ENCODE peak calls at places on chromosomes 7 and 10, in four cellular contexts. G is GM12878, C is HepG2, N is K562. Z is an unnamed sample.

GRCh38 chr10:43047288-43047970 is 29.4 kb upstream of the RET start:
- DNase-seq in G (no peak), C (no peak), N (no peak), Z (no peak)

GRCh38 chr7:92010215-92010614 is 69.6 kb downstream of the AKAP9 start:
- DNase-seq in G (no peak), C (peak; percentile 61), N (no peak), Z (peak; percentile 13)

GRCh38 chr7:112540839-112541577 is 60.2 kb downstream of the LSMEM1 start:
- DNase-seq in G (no peak), C (no peak), N (no peak), Z (no peak)

GRCh38 chr10:125982256-125982948 is 86.0 kb downstream of the FANK1 start:
- DNase-seq in G (peak; percentile 35), C (peak; percentile 41), N (peak; percentile 17), Z (peak; percentile 70)

GRCh38 chr10:3477683-3478082 is 305.1 kb upstream of the PITRM1 start:
- DNase-seq in G (peak; percentile 67), C (no peak), N (no peak), Z (no peak)

GRCh38 chr10:5565205-5565545 is 40.4 kb downstream of the CALML3 start:
- DNase-seq in G (no peak), C (no peak), N (no peak), Z (no peak)

GRCh38 chr10:3681642-3682554 is 103.1 kb downstream of the KLF6 start:
- DNase-seq in G (no peak), C (no peak), N (no peak), Z (no peak)

GRCh38 chr10:50416181-50416824 is 165.0 kb upstream of the ASAH2 start:
- DNase-seq in G (no peak), C (no peak), N (peak; percentile 43), Z (no peak)

GRCh38 chr10:28523725-28524252 is 9.1 kb upstream of the WAC start:
- DNase-seq in G (no peak), C (no peak), N (no peak), Z (no peak)

GRCh38 chr10:43075612-43076003 is 1.3 kb upstream of the RET start:
- DNase-seq in G (no peak), C (no peak), N (peak; percentile 38), Z (peak; percentile 45)

GRCh38 chr7:41915861-41916260 is 213.0 kb upstream of the INHBA start:
- DNase-seq in G (no peak), C (no peak), N (no peak), Z (no peak)

GRCh38 chr7:82194011-82194410 is 249.6 kb downstream of the CACNA2D1 start:
- DNase-seq in G (no peak), C (no peak), N (no peak), Z (no peak)

GRCh38 chr10:983401-983800 is 4.8 kb upstream of the GTPBP4 start:
- DNase-seq in G (no peak), C (no peak), N (no peak), Z (no peak)

GRCh38 chr10:986137-986825 is 2.0 kb upstream of the GTPBP4 start:
- DNase-seq in G (no peak), C (no peak), N (peak; percentile 36), Z (no peak)

GRCh38 chr10:985361-985760 is 2.9 kb upstream of the GTPBP4 start:
- DNase-seq in G (no peak), C (no peak), N (no peak), Z (no peak)

GRCh38 chr10:986881-987634 is 1.2 kb upstream of the GTPBP4 start:
- DNase-seq in G (no peak), C (no peak), N (no peak), Z (no peak)

GRCh38 chr10:983951-984705 is 4.1 kb upstream of the GTPBP4 start:
- DNase-seq in G (no peak), C (peak; percentile 75), N (no peak), Z (no peak)
- TF ChIP-seq BHLHE40 in G (no peak), C (no peak), N (no peak), Z (no peak)

GRCh38 chr7:28488061-28488791 is 75.9 kb downstream of the CREB5 start:
- DNase-seq in G (no peak), C (no peak), N (no peak), Z (no peak)
- TF ChIP-seq FOXK2 in G (no peak), C (no peak), N (no peak), Z (no peak)

GRCh38 chr10:56318816-56319215 is 42.2 kb downstream of the ZWINT start:
- DNase-seq in G (no peak), C (no peak), N (no peak), Z (no peak)
- TF ChIP-seq BHLHE40 in G (no peak), C (no peak), N (no peak), Z (no peak)

GRCh38 chr10:31421322-31421721 is 102.3 kb downstream of the ZEB1 start:
- DNase-seq in G (no peak), C (no peak), N (no peak), Z (no peak)

GRCh38 chr10:31424473-31424872 is 105.5 kb downstream of the ZEB1 start:
- DNase-seq in G (no peak), C (no peak), N (no peak), Z (no peak)

GRCh38 chr10:31418481-31418880 is 99.5 kb downstream of the ZEB1 start:
- DNase-seq in G (no peak), C (no peak), N (no peak), Z (no peak)

GRCh38 chr10:31422634-31423033 is 103.6 kb downstream of the ZEB1 start:
- DNase-seq in G (no peak), C (no peak), N (no peak), Z (no peak)

GRCh38 chr10:31419394-31420063 is 100.5 kb downstream of the ZEB1 start:
- DNase-seq in G (no peak), C (no peak), N (no peak), Z (no peak)
- TF ChIP-seq FOXK2 in G (no peak), C (no peak), N (no peak), Z (no peak)